ENCODE peak calls at places on chromosomes 7 and 10, in ten cellular contexts. W, P, G, O, Y, V, L, U, E and X are unnamed samples. For H3K36me3, the result is how much of the 10 kb centered on the place peaks cover.

GRCh38 chr7:21108182-21108581 is 319.7 kb upstream of the SP4 start:
- DNase-seq in W (no peak), P (no peak), G (no peak), O (no peak), Y (no peak), V (peak), L (no peak), U (peak), E (peak), X (no peak)

GRCh38 chr10:49189422-49189821 is 1.2 kb upstream of the TMEM273 start:
- DNase-seq in W (no peak), P (no peak), G (no peak), O (no peak), Y (peak), V (no peak), L (no peak), U (no peak), E (no peak), X (no peak)

GRCh38 chr10:102951316-102951715 is 33.2 kb downstream of the CNNM2 start:
- DNase-seq in W (no peak), P (no peak), G (no peak), O (peak), Y (no peak), V (no peak), L (no peak), U (no peak), E (no peak), X (no peak)

GRCh38 chr10:93346712-93347111 is 135.4 kb downstream of the MYOF start:
- DNase-seq in W (no peak), P (no peak), G (no peak), O (peak), Y (no peak), V (no peak), L (no peak), U (no peak), E (peak), X (no peak)

GRCh38 chr7:46291064-46291463 is 370.0 kb upstream of the IGFBP3 start:
- DNase-seq in W (no peak), P (no peak), G (peak), O (peak), Y (no peak), V (peak), L (no peak), U (no peak), E (no peak), X (peak)

GRCh38 chr10:3740157-3740871 is 44.7 kb downstream of the KLF6 start:
- DNase-seq in W (no peak), P (no peak), G (no peak), O (peak), Y (no peak), V (peak), L (no peak), U (no peak), E (no peak), X (no peak)

GRCh38 chr10:14056545-14057332 is 274.0 kb downstream of the FRMD4A start:
- DNase-seq in W (no peak), P (no peak), G (no peak), O (peak), Y (no peak), V (peak), L (no peak), U (no peak), E (peak), X (no peak)

GRCh38 chr7:82049442-82049841 is 279.6 kb upstream of the HGF start:
- DNase-seq in W (no peak), P (no peak), G (no peak), O (peak), Y (no peak), V (peak), L (no peak), U (no peak), E (no peak), X (no peak)

GRCh38 chr10:7184660-7185366 is 226.0 kb downstream of the SFMBT2 start:
- DNase-seq in W (no peak), P (no peak), G (no peak), O (no peak), Y (no peak), V (no peak), L (no peak), U (no peak), E (no peak), X (no peak)

GRCh38 chr10:86177483-86178155 is 189.0 kb downstream of the GRID1 start:
- DNase-seq in W (no peak), P (no peak), G (no peak), O (no peak), Y (no peak), V (no peak), L (no peak), U (no peak), E (no peak), X (no peak)

GRCh38 chr7:116455009-116455408 is 44.5 kb upstream of the CAV2 start:
- DNase-seq in W (no peak), P (no peak), G (no peak), O (peak), Y (no peak), V (no peak), L (no peak), U (no peak), E (no peak), X (no peak)

GRCh38 chr10:5638494-5638893 is 27.9 kb downstream of the ASB13 start:
- DNase-seq in W (no peak), P (no peak), G (no peak), O (no peak), Y (no peak), V (no peak), L (no peak), U (no peak), E (no peak), X (no peak)

GRCh38 chr10:26491934-26492333 is 53.8 kb downstream of the APBB1IP start:
- DNase-seq in W (no peak), P (no peak), G (no peak), O (no peak), Y (no peak), V (no peak), L (no peak), U (no peak), E (no peak), X (no peak)

GRCh38 chr10:44261710-44262455 is 123.0 kb downstream of the CXCL12 start:
- DNase-seq in W (peak), P (no peak), G (no peak), O (peak), Y (no peak), V (no peak), L (no peak), U (no peak), E (no peak), X (peak)

GRCh38 chr7:135117096-135117495 is 30.8 kb upstream of the TMEM140 start:
- DNase-seq in W (no peak), P (no peak), G (no peak), O (peak), Y (no peak), V (no peak), L (no peak), U (no peak), E (no peak), X (no peak)

GRCh38 chr10:71074176-71074755 is 138.1 kb upstream of the UNC5B start:
- DNase-seq in W (peak), P (no peak), G (peak), O (no peak), Y (no peak), V (no peak), L (no peak), U (no peak), E (no peak), X (no peak)

GRCh38 chr7:130887182-130888016 is 153.4 kb upstream of the KLF14 start:
- DNase-seq in W (no peak), P (peak), G (no peak), O (peak), Y (no peak), V (no peak), L (no peak), U (no peak), E (no peak), X (no peak)

GRCh38 chr7:2336626-2337025 is 18.0 kb upstream of the EIF3B start:
- DNase-seq in W (no peak), P (no peak), G (no peak), O (no peak), Y (no peak), V (no peak), L (no peak), U (no peak), E (no peak), X (no peak)

GRCh38 chr7:34090796-34091195 is 185.5 kb downstream of the BMPER start:
- DNase-seq in W (no peak), P (no peak), G (no peak), O (peak), Y (no peak), V (no peak), L (no peak), U (no peak), E (no peak), X (no peak)

GRCh38 chr7:57176928-57177635 is 44.8 kb upstream of the ZNF479 start:
- DNase-seq in W (no peak), P (no peak), G (no peak), O (no peak), Y (no peak), V (no peak), L (no peak), U (no peak), E (no peak), X (no peak)

GRCh38 chr10:114663631-114664030 is 5.6 kb upstream of the ABLIM1 start:
- DNase-seq in W (no peak), P (no peak), G (no peak), O (no peak), Y (no peak), V (peak), L (no peak), U (no peak), E (peak), X (no peak)

GRCh38 chr10:121244791-121245190 is 353.5 kb downstream of the FGFR2 start:
- DNase-seq in W (no peak), P (no peak), G (no peak), O (no peak), Y (no peak), V (no peak), L (no peak), U (no peak), E (no peak), X (no peak)

GRCh38 chr7:115274-115911 is 77.0 kb upstream of the FAM20C start:
- DNase-seq in W (peak), P (no peak), G (no peak), O (peak), Y (peak), V (peak), L (no peak), U (no peak), E (no peak), X (no peak)

GRCh38 chr7:86947956-86948355 is 111.5 kb downstream of the ELAPOR2 start:
- DNase-seq in W (no peak), P (no peak), G (no peak), O (no peak), Y (no peak), V (no peak), L (no peak), U (no peak), E (peak), X (no peak)

GRCh38 chr7:134212576-134213546 is 85.7 kb downstream of the LRGUK start:
- DNase-seq in W (no peak), P (no peak), G (no peak), O (peak), Y (peak), V (no peak), L (peak), U (no peak), E (no peak), X (no peak)

GRCh38 chr10:28754930-28755718 is 77.8 kb downstream of the BAMBI start:
- DNase-seq in W (no peak), P (no peak), G (no peak), O (peak), Y (no peak), V (peak), L (no peak), U (no peak), E (peak), X (no peak)

GRCh38 chr10:131041361-131041916 is 270.1 kb downstream of the TCERG1L start:
- DNase-seq in W (no peak), P (no peak), G (no peak), O (no peak), Y (no peak), V (no peak), L (no peak), U (no peak), E (no peak), X (no peak)

GRCh38 chr10:49228677-49229076 is 40.5 kb upstream of the TMEM273 start:
- DNase-seq in W (no peak), P (no peak), G (no peak), O (no peak), Y (no peak), V (no peak), L (no peak), U (no peak), E (no peak), X (no peak)

GRCh38 chr10:131648386-131649020 is 252.3 kb upstream of the PPP2R2D start:
- DNase-seq in W (no peak), P (no peak), G (no peak), O (no peak), Y (no peak), V (no peak), L (no peak), U (no peak), E (no peak), X (no peak)

GRCh38 chr10:117964528-117964927 is 82.2 kb downstream of the RAB11FIP2 start:
- DNase-seq in W (no peak), P (no peak), G (no peak), O (no peak), Y (no peak), V (no peak), L (no peak), U (no peak), E (no peak), X (no peak)

GRCh38 chr10:58637372-58637771 is 124.7 kb downstream of the BICC1 start:
- DNase-seq in W (no peak), P (no peak), G (no peak), O (no peak), Y (no peak), V (peak), L (no peak), U (no peak), E (no peak), X (no peak)

GRCh38 chr10:70932415-70933196 is 44.2 kb upstream of the PCBD1 start:
- DNase-seq in W (peak), P (no peak), G (no peak), O (no peak), Y (no peak), V (peak), L (peak), U (peak), E (no peak), X (no peak)

GRCh38 chr10:63055705-63056104 is 77.4 kb upstream of the NRBF2 start:
- DNase-seq in W (no peak), P (no peak), G (no peak), O (no peak), Y (no peak), V (no peak), L (no peak), U (no peak), E (no peak), X (no peak)

GRCh38 chr10:79178614-79179403 is 110.0 kb downstream of the ZMIZ1 start:
- DNase-seq in W (peak), P (peak), G (no peak), O (peak), Y (no peak), V (peak), L (no peak), U (no peak), E (no peak), X (peak)

GRCh38 chr10:20084451-20084850 is 268.2 kb downstream of the PLXDC2 start:
- DNase-seq in W (no peak), P (no peak), G (no peak), O (no peak), Y (no peak), V (no peak), L (no peak), U (no peak), E (no peak), X (no peak)

DNA sequence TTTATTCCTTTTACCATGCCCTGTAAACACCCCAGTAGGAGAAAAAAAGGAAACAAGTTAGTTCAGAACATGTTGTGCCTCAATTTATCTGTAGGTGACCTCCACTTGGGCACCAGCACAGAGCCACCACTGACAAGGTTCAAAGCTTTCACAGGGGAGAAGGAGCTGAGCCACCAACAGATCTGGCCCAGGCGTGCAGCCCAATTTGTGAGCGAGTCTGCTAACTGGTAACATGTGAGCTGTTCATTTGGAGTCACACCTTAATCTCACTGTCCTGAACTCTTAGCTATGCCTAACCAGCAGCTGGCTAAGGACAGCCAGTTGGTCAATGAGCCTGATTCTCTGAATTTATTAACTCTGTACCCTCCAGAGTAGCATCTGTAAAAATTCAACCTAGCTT is 78.4 kb upstream of the CAMK2B start:
- DNase-seq in W (no peak), P (no peak), G (no peak), O (no peak), Y (no peak), V (no peak), L (no peak), U (no peak), E (no peak), X (no peak)
- H3K36me3 ChIP-seq in W (under half), P (under half), G (under half), O (under half), Y (under half), V (under half), L (under half), U (under half), E (under half), X (under half)

DNA sequence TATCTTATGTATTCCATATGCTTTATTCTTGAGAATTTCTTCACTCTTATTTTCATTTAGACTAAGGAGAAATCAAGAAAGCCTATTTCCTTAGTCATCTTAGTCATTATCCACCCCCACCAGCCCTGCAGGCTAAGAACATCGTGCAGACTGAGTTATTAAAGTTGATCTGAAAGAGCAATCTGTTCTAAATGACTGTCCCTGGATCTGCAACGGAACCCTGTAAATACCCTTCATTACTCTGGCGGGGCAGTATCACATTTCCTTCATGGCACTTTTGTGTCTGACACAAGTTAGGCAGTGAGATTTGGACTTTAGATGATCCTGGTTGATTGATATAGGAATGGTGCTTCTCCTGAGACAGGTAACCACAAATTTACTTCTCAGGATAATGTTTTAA is 3.5 kb upstream of the MYPN start:
- DNase-seq in W (no peak), P (peak), G (no peak), O (peak), Y (no peak), V (no peak), L (no peak), U (no peak), E (no peak), X (no peak)
- H3K4me3 ChIP-seq in W (no peak), P (peak), G (no peak), O (peak), Y (no peak), V (no peak), L (no peak), U (no peak), E (no peak), X (no peak)

GRCh38 chr7:139620676-139621344 is 97.3 kb downstream of the CLEC2L start:
- DNase-seq in W (no peak), P (peak), G (no peak), O (peak), Y (peak), V (peak), L (peak), U (peak), E (peak), X (no peak)

GRCh38 chr7:139617074-139617473 is 93.6 kb downstream of the CLEC2L start:
- DNase-seq in W (no peak), P (no peak), G (no peak), O (no peak), Y (no peak), V (no peak), L (no peak), U (no peak), E (no peak), X (no peak)

GRCh38 chr7:139623518-139623917 is 100.0 kb downstream of the CLEC2L start:
- DNase-seq in W (no peak), P (no peak), G (no peak), O (peak), Y (no peak), V (no peak), L (no peak), U (no peak), E (peak), X (no peak)

GRCh38 chr7:139618482-139619366 is 95.2 kb downstream of the CLEC2L start:
- DNase-seq in W (no peak), P (no peak), G (no peak), O (peak), Y (peak), V (peak), L (peak), U (peak), E (peak), X (no peak)

DNA sequence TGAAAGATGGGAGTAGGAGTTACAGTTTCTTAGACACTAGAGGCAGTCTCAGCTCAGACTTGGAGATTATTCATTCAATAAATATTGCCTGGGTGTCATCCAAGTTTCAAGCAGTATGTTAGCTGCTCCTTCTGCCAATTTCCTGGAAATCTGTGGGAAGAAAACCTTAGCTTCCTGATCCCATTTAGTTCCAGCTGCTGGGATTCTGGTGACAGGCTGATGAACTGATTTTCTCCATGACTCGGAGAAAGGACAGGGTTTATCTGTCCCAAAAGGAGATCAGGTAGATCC is 95.8 kb downstream of the CLEC2L start:
- DNase-seq in W (no peak), P (no peak), G (no peak), O (peak), Y (no peak), V (no peak), L (no peak), U (no peak), E (no peak), X (no peak)
- H3K36me3 ChIP-seq in W (under half), P (half or more), G (half or more), O (half or more), Y (under half), V (under half), L (under half), U (under half), E (under half), X (under half)

DNA sequence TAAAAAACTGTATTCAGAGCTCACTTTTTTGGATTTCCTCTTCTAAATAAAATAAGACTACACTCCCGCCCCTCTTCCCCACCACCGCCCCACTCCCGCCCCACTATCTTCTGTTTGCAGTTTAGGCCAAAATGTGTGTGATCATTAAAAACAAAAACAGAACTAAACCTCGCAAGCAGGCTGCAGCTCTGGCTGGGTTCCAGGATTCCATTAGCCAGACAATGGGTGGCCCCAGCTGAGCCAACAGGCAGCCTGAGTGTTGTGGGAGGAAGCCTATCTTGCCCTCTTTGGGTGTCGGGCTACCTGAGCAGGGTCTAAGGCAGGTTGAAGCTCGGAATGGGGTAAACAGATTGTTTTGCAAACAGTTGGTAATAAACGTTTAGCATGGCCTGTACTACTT is 41.7 kb downstream of the ARL4A start:
- DNase-seq in W (peak), P (peak), G (no peak), O (peak), Y (peak), V (peak), L (peak), U (peak), E (peak), X (no peak)
- H3K4me3 ChIP-seq in W (no peak), P (no peak), G (no peak), O (no peak), Y (no peak), V (no peak), L (no peak), U (no peak), E (no peak), X (no peak)

GRCh38 chr7:73573276-73573675 is 5.1 kb downstream of the TBL2 start:
- DNase-seq in W (no peak), P (no peak), G (no peak), O (no peak), Y (no peak), V (no peak), L (no peak), U (no peak), E (no peak), X (no peak)
- H3K36me3 ChIP-seq in W (under half), P (half or more), G (half or more), O (half or more), Y (under half), V (under half), L (under half), U (under half), E (under half), X (under half)

DNA sequence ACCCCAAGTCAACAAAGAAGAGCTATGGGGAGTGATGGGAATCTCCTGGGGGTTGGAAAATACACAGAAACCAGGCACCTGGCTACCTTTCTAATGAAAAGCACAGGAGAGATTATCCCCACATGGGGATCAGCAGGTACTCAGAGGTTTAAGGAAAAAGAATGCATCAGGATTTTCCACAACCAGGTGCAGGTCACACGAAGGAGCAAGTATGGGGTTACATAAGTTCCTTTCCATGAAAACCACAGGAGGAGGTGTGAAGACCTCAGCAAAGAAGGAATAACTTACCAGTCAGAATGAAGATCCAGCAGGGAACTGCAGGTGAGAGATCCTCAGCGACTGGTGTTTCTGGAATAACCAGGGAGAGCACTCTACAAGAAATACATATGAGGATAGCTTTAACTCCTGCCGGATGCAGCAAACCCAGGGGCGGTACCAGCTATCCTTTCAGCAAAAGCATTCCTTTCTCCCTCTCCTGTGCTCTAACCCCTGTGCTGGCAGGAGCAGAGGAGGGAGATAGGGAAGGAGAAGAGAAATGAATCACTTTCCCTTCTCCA is 116.7 kb upstream of the TMEM106B start:
- DNase-seq in W (no peak), P (no peak), G (no peak), O (no peak), Y (no peak), V (no peak), L (no peak), U (no peak), E (peak), X (no peak)
- H3K4me3 ChIP-seq in W (no peak), P (no peak), G (no peak), O (no peak), Y (no peak), V (no peak), L (no peak), U (no peak), E (no peak), X (no peak)